ENCODE peak calls at places on chromosome 16, in four cellular contexts. N is BE2C, L is tibial artery, A is foreskin fibroblast. Q is an unnamed sample.

GRCh38 chr16:66741131-66741900 is 10.1 kb downstream of the DYNC1LI2 start:
- DNase-seq in N (peak), L (peak), A (peak), Q (peak)

GRCh38 chr16:82150569-82150968 is 19.5 kb downstream of the MPHOSPH6 start:
- DNase-seq in N (no peak), L (no peak), A (no peak), Q (no peak)

GRCh38 chr16:3056336-3057180 is 8.9 kb upstream of the IL32 start:
- DNase-seq in N (no peak), L (no peak), A (no peak), Q (no peak)

GRCh38 chr16:81279375-81279774 is 35.4 kb upstream of the GAN start:
- DNase-seq in N (no peak), L (no peak), A (peak), Q (no peak)

GRCh38 chr16:63612462-63613227 is 1509.2 kb downstream of the CDH11 start:
- DNase-seq in N (no peak), L (no peak), A (no peak), Q (no peak)

GRCh38 chr16:89031715-89032659 is 55.0 kb upstream of the CBFA2T3 start:
- DNase-seq in N (peak), L (no peak), A (no peak), Q (no peak)

GRCh38 chr16:88803264-88803987 is at the start of gene CDT1:
- DNase-seq in N (peak), L (peak), A (peak), Q (peak)

GRCh38 chr16:526181-527014 is 1.1 kb upstream of the CAPN15 start:
- DNase-seq in N (peak), L (peak), A (no peak), Q (peak)

GRCh38 chr16:20744922-20745440 is 3.4 kb upstream of the THUMPD1 start:
- DNase-seq in N (no peak), L (no peak), A (no peak), Q (no peak)

GRCh38 chr16:25493136-25493811 is 198.5 kb upstream of the HS3ST4 start:
- DNase-seq in N (no peak), L (no peak), A (no peak), Q (no peak)

GRCh38 chr16:57775661-57776469 is 26.4 kb downstream of the KIFC3 start:
- DNase-seq in N (peak), L (no peak), A (no peak), Q (peak)

GRCh38 chr16:78731785-78732184 is 632.3 kb downstream of the WWOX start:
- DNase-seq in N (no peak), L (no peak), A (no peak), Q (no peak)

GRCh38 chr16:24396350-24397271 is 140.5 kb downstream of the CACNG3 start:
- DNase-seq in N (no peak), L (no peak), A (no peak), Q (no peak)

GRCh38 chr16:65959978-65960377 is 406.5 kb upstream of the CDH5 start:
- DNase-seq in N (no peak), L (no peak), A (no peak), Q (no peak)

GRCh38 chr16:69709456-69710084 is 16.8 kb downstream of the NQO1 start:
- DNase-seq in N (no peak), L (peak), A (peak), Q (no peak)

GRCh38 chr16:65919116-65919515 is 447.4 kb upstream of the CDH5 start:
- DNase-seq in N (no peak), L (no peak), A (no peak), Q (no peak)

GRCh38 chr16:78809535-78809934 is 710.1 kb downstream of the WWOX start:
- DNase-seq in N (no peak), L (no peak), A (no peak), Q (no peak)

GRCh38 chr16:83653785-83654184 is 154.0 kb upstream of the HSBP1 start:
- DNase-seq in N (no peak), L (no peak), A (no peak), Q (no peak)

GRCh38 chr16:89417352-89417751 is 73.0 kb downstream of the ANKRD11 start:
- DNase-seq in N (no peak), L (no peak), A (no peak), Q (no peak)

GRCh38 chr16:212999-213398 is 16.2 kb downstream of the LUC7L start:
- DNase-seq in N (no peak), L (no peak), A (no peak), Q (no peak)

GRCh38 chr16:76819517-76819916 is 371.5 kb upstream of the MON1B start:
- DNase-seq in N (no peak), L (no peak), A (no peak), Q (no peak)

GRCh38 chr16:9787717-9788116 is 394.5 kb downstream of the GRIN2A start:
- DNase-seq in N (peak), L (no peak), A (no peak), Q (no peak)

GRCh38 chr16:67672739-67673662 is 6.4 kb downstream of the C16orf86 start:
- DNase-seq in N (peak), L (no peak), A (peak), Q (peak)

GRCh38 chr16:52837251-52837650 is 215.4 kb downstream of the CHD9NB start:
- DNase-seq in N (no peak), L (no peak), A (no peak), Q (no peak)

GRCh38 chr16:26563018-26563417 is 503.7 kb upstream of the C16orf82 start:
- DNase-seq in N (no peak), L (no peak), A (no peak), Q (no peak)

GRCh38 chr16:70161350-70161749 is 12.2 kb upstream of the CLEC18C start:
- DNase-seq in N (no peak), L (no peak), A (no peak), Q (no peak)

GRCh38 chr16:12900599-12901203 is 697 bp upstream of the SHISA9 start:
- DNase-seq in N (no peak), L (no peak), A (no peak), Q (peak)
- H3K4me3 ChIP-seq in N (no peak), L (no peak), A (no peak), Q (peak)

GRCh38 chr16:17301184-17301583 is 169.6 kb downstream of the XYLT1 start:
- DNase-seq in N (no peak), L (no peak), A (no peak), Q (no peak)
- H3K4me3 ChIP-seq in N (no peak), L (no peak), A (no peak), Q (no peak)

GRCh38 chr16:23182206-23182674 is 305 bp upstream of the SCNN1G start:
- DNase-seq in N (peak), L (peak), A (peak), Q (peak)

GRCh38 chr16:23183486-23183862 is 929 bp downstream of the SCNN1G start:
- DNase-seq in N (no peak), L (no peak), A (no peak), Q (no peak)

GRCh38 chr16:23181506-23181905 is 1.0 kb upstream of the SCNN1G start:
- DNase-seq in N (no peak), L (no peak), A (no peak), Q (no peak)

GRCh38 chr16:23185661-23186060 is 3.1 kb downstream of the SCNN1G start:
- DNase-seq in N (no peak), L (no peak), A (no peak), Q (no peak)

GRCh38 chr16:23182675-23183485 is at the start of gene SCNN1G:
- DNase-seq in N (no peak), L (no peak), A (no peak), Q (no peak)
- H3K4me3 ChIP-seq in N (no peak), L (peak), A (no peak), Q (peak)

GRCh38 chr16:86751081-86752030 is 173.0 kb downstream of the FOXL1 start:
- DNase-seq in N (no peak), L (peak), A (peak), Q (no peak)
- H3K4me3 ChIP-seq in N (no peak), L (no peak), A (no peak), Q (no peak)

Q was measured in dorsolateral prefrontal cortex.